ENCODE peak calls at places on chromosomes 16 and 17, in four cellular contexts. R, N, Y and I are unnamed samples.
A peak's percentile ranks its signal among the peaks of the same experiment; 100 is the strongest.

GRCh38 chr16:1723450-1724147 is 17.6 kb downstream of the MAPK8IP3 start:
- DNase-seq in Y (no peak), R (no peak), N (peak; percentile 41), I (no peak)

GRCh38 chr16:70782237-70782636 is 18.7 kb downstream of the VAC14 start:
- DNase-seq in N (no peak), Y (no peak), R (no peak), I (no peak)

GRCh38 chr17:3398310-3398709 is at the start of gene OR1E1:
- DNase-seq in Y (no peak), R (no peak), N (no peak), I (no peak)

GRCh38 chr17:50129303-50129945 is 536 bp downstream of the SAMD14 start:
- DNase-seq in R (peak; percentile 54), N (peak; percentile 66), Y (peak; percentile 29), I (no peak)

GRCh38 chr17:82929676-82930042 is 89.8 kb upstream of the ZNF750 start:
- DNase-seq in R (no peak), N (no peak), Y (peak; percentile 18), I (peak; percentile 52)

GRCh38 chr16:18839555-18839954 is 38.2 kb upstream of the ARL6IP1 start:
- DNase-seq in N (no peak), R (no peak), Y (no peak), I (no peak)

GRCh38 chr16:1979271-1980025 is 1.8 kb downstream of the NOXO1 start:
- DNase-seq in R (no peak), Y (no peak), N (no peak), I (peak; percentile 86)

GRCh38 chr17:81512984-81513668 is 527 bp upstream of the ACTG1 start:
- DNase-seq in N (peak; percentile 89), R (peak; percentile 80), Y (peak; percentile 74), I (peak; percentile 91)

GRCh38 chr16:75588716-75589115 is 22.5 kb downstream of the GABARAPL2 start:
- DNase-seq in Y (no peak), N (no peak), R (no peak), I (no peak)

GRCh38 chr16:66649636-66650205 is 45.2 kb downstream of the CMTM3 start:
- DNase-seq in Y (no peak), N (no peak), R (no peak), I (no peak)

GRCh38 chr16:30946671-30947532 is 2.0 kb upstream of the ORAI3 start:
- DNase-seq in R (no peak), N (no peak), Y (peak; percentile 65), I (peak; percentile 80)

GRCh38 chr16:66133641-66134402 is 232.7 kb upstream of the CDH5 start:
- DNase-seq in Y (no peak), N (no peak), R (no peak), I (no peak)

GRCh38 chr17:28985950-28986713 is 19.7 kb downstream of the SEZ6 start:
- DNase-seq in R (no peak), Y (no peak), N (no peak), I (no peak)

GRCh38 chr17:31820691-31821435 is 38.2 kb downstream of the COPRS start:
- DNase-seq in Y (no peak), N (no peak), R (no peak), I (no peak)

GRCh38 chr16:1002399-1003161 is 21.0 kb downstream of the SOX8 start:
- DNase-seq in R (no peak), N (peak; percentile 90), Y (no peak), I (no peak)

GRCh38 chr16:49556252-49557069 is 182.9 kb downstream of the C16orf78 start:
- DNase-seq in N (peak; percentile 31), Y (no peak), R (no peak), I (no peak)

GRCh38 chr16:85642762-85643281 is 29.7 kb downstream of the GSE1 start:
- DNase-seq in Y (no peak), N (no peak), R (no peak), I (no peak)

GRCh38 chr16:27764869-27765675 is 215.1 kb downstream of the KATNIP start:
- DNase-seq in R (no peak), Y (no peak), N (no peak), I (no peak)

GRCh38 chr16:89955001-89955685 is 6.6 kb downstream of the DEF8 start:
- DNase-seq in N (no peak), Y (no peak), R (no peak), I (no peak)

GRCh38 chr16:17313085-17313611 is 157.6 kb downstream of the XYLT1 start:
- DNase-seq in R (peak; percentile 34), Y (peak; percentile 59), N (no peak), I (peak; percentile 95)

GRCh38 chr16:9123871-9124270 is 32.4 kb downstream of the HAPSTR1 start:
- DNase-seq in N (peak; percentile 80), Y (no peak), R (peak; percentile 62), I (peak; percentile 89)

GRCh38 chr17:36859701-36860100 is 77.6 kb upstream of the LHX1 start:
- DNase-seq in N (no peak), Y (no peak), R (no peak), I (no peak)

GRCh38 chr17:71948703-71949422 is 172.0 kb upstream of the SOX9 start:
- DNase-seq in N (no peak), Y (no peak), R (no peak), I (no peak)

GRCh38 chr17:3761061-3761917 is 37.6 kb downstream of the HASPIN start:
- DNase-seq in N (no peak), Y (no peak), R (no peak), I (peak; percentile 64)

GRCh38 chr16:1530883-1531637 is 2.4 kb upstream of the TMEM204 start:
- DNase-seq in Y (no peak), R (peak; percentile 84), N (no peak), I (peak; percentile 91)

GRCh38 chr17:39462644-39463375 is 1.5 kb downstream of the CDK12 start:
- DNase-seq in N (peak; percentile 9), Y (no peak), R (no peak), I (no peak)

GRCh38 chr17:7572588-7573323 is 6.7 kb upstream of the CD68 start:
- DNase-seq in R (peak; percentile 99), N (peak; percentile 100), Y (peak; percentile 99), I (peak; percentile 90)

GRCh38 chr17:46180895-46181279 is 12.3 kb downstream of the KANSL1 start:
- DNase-seq in Y (no peak), N (no peak), R (no peak), I (no peak)

GRCh38 chr17:46178550-46179198 is 14.6 kb downstream of the KANSL1 start:
- DNase-seq in R (no peak), Y (no peak), N (no peak), I (no peak)

GRCh38 chr17:46176975-46177374 is 16.3 kb downstream of the KANSL1 start:
- DNase-seq in N (no peak), R (no peak), Y (no peak), I (no peak)

GRCh38 chr17:46181940-46182339 is 11.3 kb downstream of the KANSL1 start:
- DNase-seq in Y (no peak), N (no peak), R (no peak), I (no peak)

DNA sequence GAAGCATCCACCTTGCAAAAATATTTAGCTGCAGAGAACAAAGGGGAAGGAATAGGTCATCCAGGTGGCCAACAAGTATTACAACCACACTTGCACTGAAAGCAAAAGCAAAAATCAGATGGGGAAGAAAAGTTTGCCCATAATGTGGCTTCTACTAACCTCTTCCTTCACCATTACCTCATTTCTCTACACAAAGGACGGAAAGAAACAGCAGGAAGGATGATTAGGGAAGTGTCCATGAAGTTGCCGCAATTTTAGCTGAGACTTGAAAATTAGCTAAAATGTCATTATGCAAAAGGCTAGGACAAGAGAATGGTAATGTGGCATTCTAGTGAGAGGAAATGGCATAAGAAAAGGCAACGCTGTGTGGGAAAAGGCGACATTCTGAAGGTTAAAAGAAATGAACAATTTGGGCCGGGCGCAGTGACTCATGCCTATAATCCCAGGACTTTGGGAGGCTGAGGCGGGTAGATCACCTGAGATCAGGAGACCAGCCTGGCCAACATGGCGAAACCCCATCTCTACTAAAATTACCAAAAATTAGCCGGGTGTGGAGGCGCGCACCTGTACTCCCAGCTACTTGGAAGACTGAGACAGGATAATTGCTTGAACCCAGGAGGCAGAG is 13.7 kb downstream of the KANSL1 start:
- DNase-seq in Y (no peak), N (no peak), R (no peak), I (no peak)
- H3K27ac ChIP-seq in Y (no peak overlapping the region), N (no peak overlapping the region), R (no peak overlapping the region), I (no peak overlapping the region)

DNA sequence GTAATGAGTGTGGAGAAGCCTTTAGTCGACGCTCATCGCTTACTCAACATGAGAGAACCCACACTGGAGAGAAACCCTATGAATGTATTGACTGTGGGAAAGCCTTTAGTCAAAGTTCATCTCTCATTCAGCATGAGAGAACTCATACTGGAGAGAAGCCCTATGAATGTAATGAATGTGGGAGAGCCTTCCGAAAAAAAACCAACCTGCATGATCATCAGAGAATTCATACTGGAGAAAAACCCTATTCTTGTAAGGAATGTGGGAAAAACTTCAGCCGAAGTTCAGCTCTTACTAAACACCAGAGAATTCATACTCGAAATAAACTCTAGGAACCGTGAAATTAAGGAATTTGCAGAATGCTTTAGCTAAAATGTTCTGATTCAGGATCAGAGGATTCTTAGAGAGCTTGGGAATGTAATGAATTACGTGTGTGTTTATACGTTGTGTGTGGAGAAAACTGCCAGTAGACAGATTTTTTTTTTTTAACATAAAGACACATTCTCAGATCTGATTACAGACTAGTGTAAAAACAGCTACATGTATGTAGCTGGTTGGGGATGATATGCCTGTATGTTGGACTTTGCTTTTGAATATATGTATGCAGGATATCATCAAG is 25.4 kb downstream of the ZFP90 start:
- DNase-seq in Y (no peak), R (no peak), N (peak; percentile 35), I (no peak)
- H3K9me3 ChIP-seq in Y (peaks cover 26% of the 10 kb centered on the region), R (peaks cover 100% of the 10 kb centered on the region), N (peaks cover 99% of the 10 kb centered on the region), I (peaks cover 96% of the 10 kb centered on the region)

GRCh38 chr16:21644674-21645073 is 7.7 kb downstream of the IGSF6 start:
- DNase-seq in N (no peak), Y (no peak), R (no peak), I (no peak)
- H3K4me3 ChIP-seq in N (no peak overlapping the region), Y (peak overlapping the region; percentile 2), R (no peak overlapping the region), I (no peak overlapping the region)

GRCh38 chr17:43861960-43862359 is 15.0 kb downstream of the CD300LG start:
- DNase-seq in N (no peak), R (no peak), Y (no peak), I (peak; percentile 39)
- H3K27ac ChIP-seq in N (no peak overlapping the region), R (peak overlapping the region; percentile 66), Y (no peak overlapping the region), I (peak overlapping the region; percentile 14)

DNA sequence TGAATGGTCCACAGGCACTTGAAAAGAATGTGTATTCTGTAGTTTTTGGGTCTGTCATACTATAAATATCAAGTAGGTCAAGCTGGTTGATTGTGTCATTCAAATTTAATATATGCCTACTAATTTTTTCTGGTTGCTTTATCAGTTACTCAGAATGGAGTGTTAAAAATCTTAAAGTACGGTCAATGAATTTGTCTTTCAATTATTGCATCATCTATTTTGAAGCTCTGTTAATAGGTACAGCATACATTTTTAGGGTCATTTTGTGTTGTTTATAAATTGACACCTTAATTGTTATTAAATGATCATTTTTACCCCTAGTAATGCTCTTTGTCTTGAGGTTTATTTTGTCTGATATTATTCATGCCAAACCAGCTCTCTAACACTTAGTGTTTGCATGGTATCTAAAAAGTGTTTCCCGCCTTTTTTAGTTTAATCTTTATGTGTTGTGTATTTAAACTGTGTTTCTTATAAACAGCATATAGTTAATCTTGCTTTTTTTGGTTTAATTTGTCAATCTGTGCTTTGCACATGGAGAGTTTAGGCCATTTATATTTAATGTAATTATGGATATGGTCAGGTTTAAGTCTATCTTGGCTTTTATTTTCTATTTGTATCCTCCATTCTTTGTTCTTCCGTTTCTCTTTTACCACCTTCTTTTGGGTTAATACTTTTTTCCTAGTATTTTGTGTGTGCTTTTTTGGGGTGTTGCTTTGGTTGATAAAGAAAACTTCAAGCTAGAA is 204.9 kb upstream of the EEF2KMT start:
- DNase-seq in Y (no peak), N (no peak), R (no peak), I (no peak)
- H3K9me3 ChIP-seq in Y (no peaks in the 10 kb centered on the region), N (no peaks in the 10 kb centered on the region), R (peaks cover 9% of the 10 kb centered on the region), I (peaks cover 12% of the 10 kb centered on the region)